ENCODE peak calls at places on chromosomes 11 and 22, in four cellular contexts. L is body of pancreas, Z is DND-41, N is HFF-Myc. I is an unnamed sample.

GRCh38 chr11:19352072-19352735 is 111.5 kb upstream of the E2F8 start:
- DNase-seq in N (no peak), L (no peak), Z (no peak), I (no peak)

GRCh38 chr11:91795139-91795887 is 429.3 kb upstream of the FAT3 start:
- DNase-seq in Z (no peak), L (no peak), N (no peak), I (no peak)

GRCh38 chr11:282171-282570 is 4.0 kb downstream of the NLRP6 start:
- DNase-seq in Z (no peak), L (no peak), N (no peak), I (peak; percentile 25)

GRCh38 chr11:44120169-44120568 is 24.7 kb downstream of the EXT2 start:
- DNase-seq in L (no peak), N (no peak), Z (no peak), I (no peak)

GRCh38 chr11:35387341-35387982 is 31.9 kb downstream of the SLC1A2 start:
- DNase-seq in N (no peak), L (no peak), Z (no peak), I (no peak)

GRCh38 chr11:90500922-90501568 is 278.2 kb upstream of the CHORDC1 start:
- DNase-seq in L (no peak), Z (no peak), N (no peak), I (no peak)

GRCh38 chr11:10155793-10156490 is 138.1 kb downstream of the SBF2 start:
- DNase-seq in N (no peak), Z (no peak), L (peak; percentile 26), I (no peak)

GRCh38 chr11:126104420-126104819 is 41.8 kb upstream of the CDON start:
- DNase-seq in Z (no peak), L (no peak), N (no peak), I (no peak)

GRCh38 chr11:1050581-1051355 is 14.2 kb upstream of the MUC6 start:
- DNase-seq in Z (peak; percentile 67), N (peak; percentile 12), L (peak; percentile 84), I (peak; percentile 83)

GRCh38 chr11:2460540-2461252 is 15.9 kb downstream of the KCNQ1 start:
- DNase-seq in Z (no peak), N (no peak), L (no peak), I (no peak)

GRCh38 chr11:20154381-20154780 is 5.9 kb downstream of the DBX1 start:
- DNase-seq in L (no peak), N (no peak), Z (no peak), I (no peak)

GRCh38 chr11:69891421-69892236 is 72.4 kb upstream of the FGF3 start:
- DNase-seq in N (no peak), Z (no peak), L (no peak), I (no peak)

GRCh38 chr22:43205748-43206514 is 19.0 kb upstream of the TTLL12 start:
- DNase-seq in Z (no peak), L (no peak), N (no peak), I (peak; percentile 42)

GRCh38 chr22:24138649-24139420 is 42.5 kb upstream of the SUSD2 start:
- DNase-seq in N (no peak), L (no peak), Z (no peak), I (no peak)

GRCh38 chr22:28438183-28438778 is 241.4 kb downstream of the TTC28 start:
- DNase-seq in Z (no peak), L (no peak), N (no peak), I (no peak)

GRCh38 chr22:27494821-27495220 is 306.7 kb downstream of the MN1 start:
- DNase-seq in L (no peak), Z (no peak), N (no peak), I (no peak)

GRCh38 chr11:79179087-79179486 is 261.7 kb downstream of the TENM4 start:
- DNase-seq in Z (no peak), L (no peak), N (no peak), I (no peak)

GRCh38 chr11:121711900-121712424 is 259.2 kb upstream of the SORL1-AS1 start:
- DNase-seq in N (no peak), L (no peak), Z (no peak), I (no peak)

GRCh38 chr11:70542406-70542805 is 144.1 kb downstream of the CTTN start:
- DNase-seq in L (no peak), Z (no peak), N (no peak), I (no peak)

GRCh38 chr22:50677493-50678217 is 5.0 kb downstream of the SHANK3 start:
- DNase-seq in Z (no peak), N (no peak), L (no peak), I (no peak)

GRCh38 chr11:12761029-12761428 is 86.8 kb downstream of the TEAD1 start:
- DNase-seq in Z (no peak), N (no peak), L (no peak), I (no peak)
- TF ChIP-seq CTCF in Z (peak; percentile 11), N (peak; percentile 24), L (no peak), I (no peak)

DNA sequence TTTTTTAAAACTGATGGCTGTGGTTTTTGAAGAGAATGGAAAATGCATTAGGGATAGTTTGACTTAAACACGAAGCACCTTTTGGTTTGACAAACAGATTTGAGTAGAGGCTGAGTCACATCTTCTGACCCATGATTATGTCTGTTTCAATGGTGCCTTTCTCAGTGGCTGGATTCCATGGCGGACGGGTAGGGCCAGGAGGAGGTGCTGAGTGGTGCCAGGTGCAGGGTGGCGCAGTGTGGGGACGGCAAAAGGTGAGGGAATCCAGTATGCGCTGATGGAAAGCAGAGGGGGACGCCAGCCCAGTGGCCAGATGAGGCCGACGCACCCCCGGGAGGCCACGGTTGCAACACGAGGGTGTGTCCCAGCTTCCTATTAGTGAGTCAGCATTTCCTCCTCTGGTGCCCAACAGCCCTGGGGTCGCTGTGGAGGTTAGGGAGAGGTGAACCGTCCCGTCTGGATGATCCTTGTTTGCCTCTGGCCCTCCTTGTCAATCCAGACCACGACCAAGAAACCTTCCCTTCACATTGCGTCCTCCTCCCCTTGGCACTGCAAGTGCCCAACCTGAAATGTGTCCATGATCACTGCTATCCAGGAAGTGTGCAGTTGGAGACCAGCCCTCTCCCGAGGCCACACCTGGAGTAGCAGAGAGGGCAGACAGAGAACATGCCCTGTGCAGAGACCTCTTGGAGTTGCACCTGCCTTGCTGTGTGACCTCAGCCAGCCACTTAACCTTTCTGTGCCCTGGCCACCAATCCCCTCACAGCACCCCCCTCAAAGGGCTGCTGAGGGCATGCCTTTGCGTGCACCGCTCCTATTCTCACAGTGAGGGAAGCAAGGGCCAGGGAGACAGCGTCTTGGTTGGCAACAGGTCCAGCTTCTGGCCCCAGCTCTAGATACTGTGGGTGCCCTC is 32.5 kb upstream of the ATXN10 start:
- DNase-seq in N (no peak), L (peak; percentile 43), Z (no peak), I (no peak)
- TF ChIP-seq CTCF in N (no peak), L (no peak), Z (no peak), I (no peak)

GRCh38 chr11:11338304-11338703 is 14.7 kb downstream of the CSNK2A3 start:
- DNase-seq in L (no peak), Z (no peak), N (no peak), I (no peak)

GRCh38 chr11:11332141-11332710 is 20.8 kb downstream of the CSNK2A3 start:
- DNase-seq in Z (no peak), N (no peak), L (no peak), I (no peak)

GRCh38 chr11:11334607-11335006 is 18.4 kb downstream of the CSNK2A3 start:
- DNase-seq in N (no peak), Z (no peak), L (no peak), I (no peak)

GRCh38 chr11:11336664-11337063 is 16.4 kb downstream of the CSNK2A3 start:
- DNase-seq in N (no peak), L (no peak), Z (no peak), I (no peak)

DNA sequence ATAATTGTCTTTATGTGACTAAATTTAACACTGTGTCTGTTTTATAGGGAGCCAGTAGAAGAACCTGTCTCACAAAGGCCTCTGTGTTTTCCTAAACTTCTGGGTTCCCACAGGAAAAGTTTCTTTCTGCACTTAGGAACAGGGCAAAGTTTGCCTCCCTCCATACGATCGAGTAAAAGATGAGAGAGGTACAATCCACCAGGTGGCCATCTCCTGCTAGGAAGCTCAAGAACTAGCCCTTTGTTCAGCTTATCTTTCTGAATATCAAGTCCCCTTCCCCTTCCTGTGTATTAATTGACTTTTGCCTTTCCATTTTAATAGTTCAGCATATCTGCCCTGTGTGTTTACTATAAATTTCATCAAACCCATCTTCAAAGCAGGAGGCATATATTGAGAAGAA is 18.0 kb downstream of the CSNK2A3 start:
- DNase-seq in N (no peak), L (no peak), Z (no peak), I (no peak)
- TF ChIP-seq CTCF in N (no peak), L (no peak), Z (no peak), I (no peak)

GRCh38 chr22:31629741-31630184 is 32.3 kb downstream of the PISD start:
- DNase-seq in N (no peak), Z (no peak), L (no peak), I (no peak)

GRCh38 chr22:31627223-31627731 is 34.7 kb downstream of the PISD start:
- DNase-seq in N (no peak), Z (no peak), L (no peak), I (no peak)

GRCh38 chr22:31628362-31628761 is 33.7 kb downstream of the PISD start:
- DNase-seq in L (no peak), N (no peak), Z (no peak), I (no peak)

GRCh38 chr22:31630331-31631329 is 31.4 kb downstream of the PISD start:
- DNase-seq in Z (peak; percentile 93), L (peak; percentile 84), N (no peak), I (peak; percentile 95)

DNA sequence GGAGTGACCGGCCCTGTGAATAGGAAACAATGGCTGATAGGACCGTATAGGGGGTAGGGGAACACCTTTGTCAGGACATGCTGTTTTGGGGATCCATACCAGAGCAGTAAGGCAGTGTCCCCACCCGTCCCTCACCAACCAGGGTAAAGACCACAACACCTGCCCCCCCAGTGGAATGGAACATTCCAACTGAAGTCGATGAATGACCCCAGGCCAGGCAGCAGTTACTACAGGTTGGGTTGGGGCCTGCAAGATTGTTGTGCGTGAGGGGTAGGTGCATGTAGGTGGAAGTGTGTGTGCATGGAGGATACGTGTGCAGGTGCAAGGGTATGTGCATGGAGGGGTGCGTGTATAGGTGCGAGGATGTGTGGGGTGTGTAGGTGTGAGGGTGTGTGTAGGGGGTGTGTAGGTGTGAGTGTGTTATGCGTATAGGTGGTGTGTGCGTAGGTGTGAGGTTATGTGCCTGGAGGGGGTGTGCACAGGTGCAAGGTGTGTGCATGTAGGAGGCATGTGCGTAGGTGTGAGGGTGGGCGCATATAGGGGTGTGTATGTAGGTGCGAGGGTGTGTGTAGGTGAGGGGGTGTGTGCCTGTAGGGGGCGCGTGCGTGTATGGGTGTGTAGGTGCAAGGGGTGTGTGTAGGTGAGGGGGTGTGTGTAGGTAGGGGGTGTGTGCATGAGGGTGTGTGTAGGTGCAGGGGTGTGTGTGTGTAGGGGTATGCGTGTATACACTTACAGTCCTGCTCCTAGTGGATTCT is 32.9 kb downstream of the PISD start:
- DNase-seq in Z (no peak), N (no peak), L (no peak), I (no peak)
- TF ChIP-seq CTCF in Z (peak; percentile 38), N (peak; percentile 3), L (no peak), I (no peak)

DNA sequence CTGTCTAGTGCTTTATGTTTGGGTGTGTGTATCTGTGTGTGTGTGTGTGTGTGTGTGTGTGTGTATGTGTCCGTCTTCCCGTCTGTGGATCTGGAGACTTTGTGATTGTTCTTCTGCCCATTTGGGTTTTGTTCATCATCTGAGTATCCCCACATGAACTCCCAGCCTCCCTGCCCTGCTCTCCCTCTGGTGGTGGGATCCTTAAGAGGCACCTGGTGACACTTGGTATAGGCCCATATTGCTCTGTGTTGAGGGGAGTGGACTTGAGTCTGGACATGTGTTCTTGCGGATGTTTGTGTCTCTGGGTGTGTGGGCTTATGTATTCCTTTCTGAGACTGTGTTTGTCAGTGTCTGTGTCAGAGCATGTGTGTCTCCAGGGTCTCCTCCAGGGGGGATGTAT is 15.3 kb downstream of the RCOR2 start:
- DNase-seq in L (no peak), N (no peak), Z (no peak), I (peak; percentile 25)
- TF ChIP-seq CTCF in L (peak; percentile 19), N (peak; percentile 51), Z (peak; percentile 49), I (peak; percentile 0)